ENCODE peak calls at places on chromosome 9, in four cellular contexts. Z is keratinocyte, O is K562, R is IMR-90. M is an unnamed sample.

GRCh38 chr9:131668439-131669233 is 71.2 kb downstream of the RAPGEF1 start:
- DNase-seq in Z (no peak), O (no peak), R (peak; percentile 84), M (peak; percentile 80)

GRCh38 chr9:83935276-83935890 is 14.2 kb upstream of the KIF27 start:
- DNase-seq in Z (no peak), O (no peak), R (peak; percentile 82), M (peak; percentile 12)

GRCh38 chr9:113911850-113912249 is 35.7 kb downstream of the ZNF618 start:
- DNase-seq in Z (no peak), O (no peak), R (no peak), M (no peak)

GRCh38 chr9:78507008-78507407 is 210.1 kb downstream of the PSAT1 start:
- DNase-seq in Z (no peak), O (no peak), R (no peak), M (no peak)

GRCh38 chr9:33430942-33431341 is 16.5 kb downstream of the AQP3 start:
- DNase-seq in Z (no peak), O (peak; percentile 63), R (no peak), M (no peak)

GRCh38 chr9:38159599-38159998 is 90.6 kb upstream of the SHB start:
- DNase-seq in Z (no peak), O (no peak), R (no peak), M (no peak)

GRCh38 chr9:113985968-113986585 is 92.0 kb downstream of the AMBP start:
- DNase-seq in Z (no peak), O (no peak), R (peak; percentile 41), M (peak; percentile 68)

GRCh38 chr9:1050125-1050895 is at the start of gene DMRT2:
- DNase-seq in Z (no peak), O (peak; percentile 35), R (peak; percentile 43), M (peak; percentile 39)

GRCh38 chr9:14251146-14252071 is 62.5 kb downstream of the NFIB start:
- DNase-seq in Z (no peak), O (no peak), R (peak; percentile 68), M (peak; percentile 73)

GRCh38 chr9:97905228-97905627 is 17.1 kb downstream of the TRMO start:
- DNase-seq in Z (no peak), O (no peak), R (no peak), M (no peak)

GRCh38 chr9:127123239-127123935 is 952 bp upstream of the ANGPTL2 start:
- DNase-seq in Z (no peak), O (no peak), R (no peak), M (no peak)

GRCh38 chr9:127121628-127122175 is 733 bp downstream of the ANGPTL2 start:
- DNase-seq in Z (no peak), O (no peak), R (peak; percentile 35), M (no peak)

GRCh38 chr9:127124792-127125191 is 2.4 kb upstream of the ANGPTL2 start:
- DNase-seq in Z (no peak), O (no peak), R (no peak), M (no peak)

GRCh38 chr9:127124091-127124490 is 1.7 kb upstream of the ANGPTL2 start:
- DNase-seq in Z (no peak), O (no peak), R (no peak), M (no peak)

GRCh38 chr9:127122176-127123151 is at the start of gene ANGPTL2:
- DNase-seq in Z (no peak), O (peak; percentile 23), R (peak; percentile 95), M (peak; percentile 94)
- H3K4me3 ChIP-seq in Z (no peak within 1 kb of the TSS), O (no peak within 1 kb of the TSS), R (peak within 1 kb of the TSS; percentile 69), M (peak within 1 kb of the TSS; percentile 30)

GRCh38 chr9:27033815-27034403 is 28.4 kb upstream of the LRRC19 start:
- DNase-seq in Z (no peak), O (peak; percentile 11), R (peak; percentile 53), M (peak; percentile 78)
- H3K9me1 ChIP-seq in Z (no peaks in the 10 kb centered on the region), O (no peaks in the 10 kb centered on the region), R (no peaks in the 10 kb centered on the region), M (no peaks in the 10 kb centered on the region)

GRCh38 chr9:133957328-133957727 is 34.8 kb downstream of the VAV2 start:
- DNase-seq in Z (no peak), O (no peak), R (no peak), M (no peak)

GRCh38 chr9:133954862-133955529 is 37.1 kb downstream of the VAV2 start:
- DNase-seq in Z (no peak), O (no peak), R (no peak), M (no peak)

GRCh38 chr9:133956520-133957076 is 35.5 kb downstream of the VAV2 start:
- DNase-seq in Z (no peak), O (no peak), R (peak; percentile 37), M (peak; percentile 55)

GRCh38 chr9:133953976-133954709 is 38.0 kb downstream of the VAV2 start:
- DNase-seq in Z (no peak), O (no peak), R (no peak), M (no peak)

DNA sequence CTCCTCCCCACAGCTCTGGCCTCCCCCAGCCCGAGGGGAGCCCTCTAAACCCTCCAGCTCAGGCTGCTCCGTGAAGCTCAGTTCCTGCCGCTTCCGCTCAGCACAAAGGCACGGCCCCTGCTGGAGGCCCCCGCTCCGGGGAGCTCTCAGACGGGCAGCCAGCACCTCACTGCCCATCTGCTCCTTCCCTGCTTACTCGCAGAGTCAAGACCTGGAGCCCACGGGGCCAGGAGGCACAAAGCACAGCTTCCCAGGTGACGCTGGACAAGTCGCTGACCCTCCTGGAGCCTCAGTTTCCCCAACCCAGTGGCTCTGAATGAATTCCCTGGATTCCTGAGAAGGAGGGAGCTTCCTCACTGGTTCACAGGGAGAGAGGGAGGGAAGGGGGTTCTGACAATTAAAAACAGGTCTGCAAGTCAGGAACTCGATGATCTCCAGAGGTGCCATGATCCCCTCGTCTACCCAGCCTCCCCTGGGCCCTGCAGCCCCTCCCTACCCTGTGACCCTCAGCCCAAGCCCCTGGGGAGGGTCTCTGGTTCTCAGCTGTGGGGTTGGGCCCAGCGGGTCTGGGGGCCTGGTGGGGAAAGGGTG is 36.2 kb downstream of the VAV2 start:
- DNase-seq in Z (no peak), O (no peak), R (peak; percentile 47), M (peak; percentile 56)
- H3K4me3 ChIP-seq in Z (no peak overlapping the region), O (no peak overlapping the region), R (no peak overlapping the region), M (no peak overlapping the region)

GRCh38 chr9:89684912-89685636 is 80.3 kb downstream of the GADD45G start:
- DNase-seq in Z (no peak), O (no peak), R (no peak), M (no peak)
- H3K9me1 ChIP-seq in Z (no peaks in the 10 kb centered on the region), O (no peaks in the 10 kb centered on the region), R (no peaks in the 10 kb centered on the region), M (no peaks in the 10 kb centered on the region)

M was measured in endothelial cell of umbilical vein.